ENCODE peak calls at places on chromosome 7, in eight cellular contexts. I, T, Y, B, F, E, C and R are unnamed samples.

GRCh38 chr7:128108641-128109423 is 77.6 kb upstream of the LRRC4 start:
- DNase-seq in F (no peak), Y (no peak), T (peak; percentile 25), B (no peak), I (no peak), C (no peak), E (peak; percentile 89), R (no peak)

GRCh38 chr7:25391295-25391861 is 163.1 kb upstream of the NPVF start:
- DNase-seq in Y (peak; percentile 2), F (peak; percentile 10), C (no peak), I (peak; percentile 20), T (peak; percentile 19), B (peak; percentile 48), E (peak; percentile 30), R (peak; percentile 19)

GRCh38 chr7:29005829-29006228 is 47.7 kb upstream of the TRIL start:
- DNase-seq in T (no peak), C (no peak), F (no peak), B (peak; percentile 42), E (no peak), I (peak; percentile 70), Y (no peak), R (peak; percentile 69)

GRCh38 chr7:93551063-93551895 is 23.2 kb downstream of the CALCR start:
- DNase-seq in C (no peak), E (peak; percentile 56), T (peak; percentile 67), F (no peak), B (peak; percentile 72), I (peak; percentile 58), Y (peak; percentile 70), R (peak; percentile 62)

GRCh38 chr7:84629216-84629615 is 434.6 kb upstream of the SEMA3A start:
- DNase-seq in F (no peak), I (peak; percentile 54), B (no peak), E (no peak), C (no peak), T (no peak), Y (no peak), R (peak; percentile 18)

GRCh38 chr7:35248576-35249536 is 5.0 kb downstream of the TBX20 start:
- DNase-seq in F (no peak), I (no peak), T (no peak), C (no peak), E (no peak), B (no peak), Y (no peak), R (no peak)

GRCh38 chr7:44576228-44576627 is 2.5 kb upstream of the DDX56 start:
- DNase-seq in Y (no peak), F (no peak), I (no peak), C (no peak), E (no peak), T (no peak), B (no peak), R (no peak)

GRCh38 chr7:112898432-112899290 is 108.5 kb upstream of the TMEM168 start:
- DNase-seq in T (peak; percentile 75), E (peak; percentile 73), B (peak; percentile 87), C (peak; percentile 43), F (peak; percentile 49), I (peak; percentile 64), Y (peak; percentile 85), R (peak; percentile 77)

GRCh38 chr7:148464932-148465331 is 125.6 kb upstream of the C7orf33 start:
- DNase-seq in Y (no peak), C (no peak), E (no peak), T (no peak), I (no peak), B (no peak), F (no peak), R (no peak)

GRCh38 chr7:69782917-69783684 is 184.8 kb downstream of the AUTS2 start:
- DNase-seq in T (no peak), E (no peak), I (no peak), Y (no peak), C (no peak), F (peak; percentile 44), B (peak; percentile 63), R (no peak)

GRCh38 chr7:33721895-33722294 is 183.4 kb upstream of the BMPER start:
- DNase-seq in B (no peak), C (no peak), E (no peak), F (no peak), T (no peak), Y (no peak), I (no peak), R (no peak)

GRCh38 chr7:31073486-31074383 is 21.6 kb downstream of the ADCYAP1R1 start:
- DNase-seq in B (no peak), Y (peak; percentile 60), C (no peak), F (no peak), T (no peak), E (no peak), I (no peak), R (peak; percentile 11)

GRCh38 chr7:141386881-141387280 is 164.3 kb upstream of the AGK start:
- DNase-seq in B (no peak), C (no peak), I (no peak), E (no peak), F (no peak), T (no peak), Y (no peak), R (no peak)

GRCh38 chr7:120302190-120302589 is 29.2 kb downstream of the KCND2 start:
- DNase-seq in I (no peak), F (no peak), C (no peak), T (no peak), B (no peak), E (no peak), Y (no peak), R (no peak)

GRCh38 chr7:115101199-115101598 is 179.3 kb downstream of the MDFIC start:
- DNase-seq in T (no peak), Y (no peak), C (no peak), E (no peak), F (no peak), I (no peak), B (no peak), R (no peak)

GRCh38 chr7:2387897-2388636 is 15.3 kb upstream of the CHST12 start:
- DNase-seq in B (no peak), I (no peak), Y (peak; percentile 95), F (no peak), C (no peak), E (no peak), T (no peak), R (no peak)

GRCh38 chr7:138970979-138971378 is 10.2 kb downstream of the KIAA1549 start:
- DNase-seq in I (no peak), C (no peak), B (no peak), Y (no peak), F (no peak), T (no peak), E (no peak), R (no peak)